ENCODE peak calls at places on chromosomes 16 and 17, in ten cellular contexts. J, M, A, I, Y, Q, L, B, T and N are unnamed samples.

GRCh38 chr17:56708220-56708567 is 114.7 kb downstream of the NOG start:
- DNase-seq in J (no peak), M (no peak), A (no peak), I (no peak), Y (no peak), Q (peak), L (no peak), B (no peak), T (no peak), N (no peak)

GRCh38 chr17:35846055-35846809 is 22.5 kb downstream of the HEATR9 start:
- DNase-seq in J (no peak), M (no peak), A (no peak), I (no peak), Y (no peak), Q (peak), L (peak), B (no peak), T (no peak), N (no peak)

GRCh38 chr17:68657166-68657940 is 56.2 kb upstream of the FAM20A start:
- DNase-seq in J (no peak), M (no peak), A (no peak), I (no peak), Y (no peak), Q (no peak), L (no peak), B (no peak), T (no peak), N (no peak)

GRCh38 chr16:64983983-64984382 is 137.9 kb downstream of the CDH11 start:
- DNase-seq in J (no peak), M (peak), A (no peak), I (peak), Y (no peak), Q (peak), L (peak), B (peak), T (peak), N (peak)

GRCh38 chr17:57666198-57666870 is 78.8 kb downstream of the CCDC182 start:
- DNase-seq in J (no peak), M (peak), A (peak), I (no peak), Y (no peak), Q (no peak), L (no peak), B (no peak), T (peak), N (no peak)

GRCh38 chr16:86824751-86825310 is 246.5 kb downstream of the FOXL1 start:
- DNase-seq in J (no peak), M (peak), A (no peak), I (no peak), Y (no peak), Q (no peak), L (peak), B (no peak), T (no peak), N (no peak)

GRCh38 chr16:14303654-14304394 is 232.7 kb downstream of the MRTFB start:
- DNase-seq in J (no peak), M (peak), A (no peak), I (no peak), Y (no peak), Q (no peak), L (peak), B (no peak), T (no peak), N (no peak)

GRCh38 chr17:82492647-82493516 is 26.6 kb upstream of the FOXK2 start:
- DNase-seq in J (no peak), M (no peak), A (no peak), I (no peak), Y (no peak), Q (peak), L (peak), B (no peak), T (no peak), N (no peak)

GRCh38 chr17:72249441-72249840 is 128.6 kb downstream of the SOX9 start:
- DNase-seq in J (no peak), M (no peak), A (no peak), I (no peak), Y (no peak), Q (no peak), L (no peak), B (no peak), T (no peak), N (no peak)

DNA sequence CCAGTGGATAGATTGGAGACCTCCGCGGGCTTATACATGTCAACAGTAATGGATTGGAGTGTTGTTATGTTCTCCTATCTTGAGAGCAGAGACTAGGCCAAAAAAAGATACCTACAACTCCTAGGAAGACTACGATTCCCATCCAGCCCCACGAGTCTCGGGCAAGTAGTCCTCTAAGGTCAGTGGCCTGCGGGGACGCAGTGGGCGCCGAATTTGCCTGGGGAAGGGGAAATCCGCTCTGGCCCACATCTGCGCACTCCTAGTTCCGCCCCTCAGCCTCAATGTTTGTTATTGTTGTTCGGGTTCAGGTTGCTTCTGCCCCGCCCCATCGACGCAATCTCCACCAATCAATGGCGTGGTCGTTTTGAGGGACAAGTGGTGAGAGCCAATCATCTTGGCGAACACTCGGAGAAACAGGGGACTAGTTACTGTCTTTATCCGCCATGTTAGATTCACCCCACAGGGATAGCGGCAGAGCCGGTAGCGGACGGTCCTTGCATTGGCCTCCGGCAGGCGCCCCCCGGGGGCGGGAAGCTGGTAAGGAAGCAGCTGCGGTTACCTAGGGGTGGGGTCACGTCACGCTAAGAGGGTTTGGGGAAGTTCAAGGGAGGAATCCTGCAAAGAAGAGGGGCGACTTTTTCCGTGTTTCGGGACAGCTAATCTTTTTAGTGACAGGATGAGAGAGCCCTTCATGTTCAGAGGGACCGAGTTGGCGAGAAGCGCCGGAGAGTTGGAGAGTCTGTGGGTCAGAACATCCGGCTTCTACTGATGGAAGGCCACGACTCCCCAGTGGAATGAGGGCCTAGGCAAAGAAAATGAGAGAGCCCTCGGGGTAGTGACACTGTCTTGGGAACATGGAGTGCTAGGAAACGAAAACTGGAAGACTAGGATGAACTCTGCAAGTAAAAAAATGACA is at the start of gene NBR1:
- DNase-seq in J (peak), M (peak), A (peak), I (peak), Y (peak), Q (peak), L (peak), B (peak), T (peak), N (peak)
- TF ChIP-seq CTCF in J (no peak), M (peak), A (peak), I (peak), Y (peak), Q (no peak), L (peak), B (peak), T (peak), N (no peak)

GRCh38 chr16:88383401-88384221 is 852 bp downstream of the ZNF469 start:
- DNase-seq in J (no peak), M (no peak), A (peak), I (peak), Y (peak), Q (peak), L (peak), B (peak), T (peak), N (peak)
- TF ChIP-seq CTCF in J (peak), M (peak), A (peak), I (peak), Y (peak), Q (peak), L (peak), B (peak), T (peak), N (no peak)

DNA sequence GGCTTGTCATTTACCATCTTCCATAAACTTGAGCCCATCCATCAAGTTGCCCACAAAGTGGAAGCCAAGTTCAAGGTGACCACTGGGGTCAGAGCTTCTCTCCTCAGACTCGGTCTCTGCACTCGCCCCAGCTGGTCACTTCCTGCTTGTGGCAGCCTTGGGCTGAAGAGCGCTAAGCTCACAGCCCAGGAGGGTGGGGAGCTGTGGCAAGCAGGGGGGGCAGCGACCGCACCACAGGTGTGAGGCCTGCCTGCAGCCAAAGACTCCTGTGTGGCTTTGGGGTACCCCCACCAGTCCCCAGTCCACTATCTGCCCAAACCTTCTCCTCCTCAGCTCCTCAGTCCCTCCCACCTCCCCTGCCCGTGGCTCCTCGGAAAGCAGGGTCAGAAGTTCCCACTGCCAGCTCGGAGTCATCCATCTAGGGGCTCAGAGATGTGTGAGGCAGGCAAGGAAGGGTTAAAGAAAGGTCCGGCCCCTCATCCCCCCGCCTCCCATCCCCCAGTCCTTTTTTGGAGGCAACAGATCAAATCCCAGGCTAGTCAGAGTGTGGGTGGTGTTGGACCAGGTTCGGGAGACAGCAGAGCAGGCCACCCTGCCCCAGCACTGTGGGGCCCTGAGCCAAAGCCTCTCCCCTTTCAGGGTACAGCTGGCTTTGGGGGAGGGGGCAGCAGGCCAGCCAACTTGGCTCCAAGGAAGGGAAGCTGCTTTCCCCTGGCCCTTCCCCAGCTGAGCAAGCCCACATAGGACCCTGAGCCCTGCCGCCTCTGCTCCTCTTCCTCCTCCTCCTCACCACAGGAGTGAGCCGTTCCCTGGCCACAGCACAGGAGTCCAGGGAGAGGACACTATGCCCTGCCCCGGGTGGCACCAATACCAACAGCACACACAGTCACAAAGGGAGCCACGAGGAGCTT is 3.2 kb downstream of the CSF3 start:
- DNase-seq in J (no peak), M (peak), A (no peak), I (no peak), Y (no peak), Q (peak), L (no peak), B (peak), T (peak), N (no peak)
- TF ChIP-seq CTCF in J (no peak), M (no peak), A (no peak), I (no peak), Y (no peak), Q (no peak), L (no peak), B (no peak), T (no peak), N (no peak)

DNA sequence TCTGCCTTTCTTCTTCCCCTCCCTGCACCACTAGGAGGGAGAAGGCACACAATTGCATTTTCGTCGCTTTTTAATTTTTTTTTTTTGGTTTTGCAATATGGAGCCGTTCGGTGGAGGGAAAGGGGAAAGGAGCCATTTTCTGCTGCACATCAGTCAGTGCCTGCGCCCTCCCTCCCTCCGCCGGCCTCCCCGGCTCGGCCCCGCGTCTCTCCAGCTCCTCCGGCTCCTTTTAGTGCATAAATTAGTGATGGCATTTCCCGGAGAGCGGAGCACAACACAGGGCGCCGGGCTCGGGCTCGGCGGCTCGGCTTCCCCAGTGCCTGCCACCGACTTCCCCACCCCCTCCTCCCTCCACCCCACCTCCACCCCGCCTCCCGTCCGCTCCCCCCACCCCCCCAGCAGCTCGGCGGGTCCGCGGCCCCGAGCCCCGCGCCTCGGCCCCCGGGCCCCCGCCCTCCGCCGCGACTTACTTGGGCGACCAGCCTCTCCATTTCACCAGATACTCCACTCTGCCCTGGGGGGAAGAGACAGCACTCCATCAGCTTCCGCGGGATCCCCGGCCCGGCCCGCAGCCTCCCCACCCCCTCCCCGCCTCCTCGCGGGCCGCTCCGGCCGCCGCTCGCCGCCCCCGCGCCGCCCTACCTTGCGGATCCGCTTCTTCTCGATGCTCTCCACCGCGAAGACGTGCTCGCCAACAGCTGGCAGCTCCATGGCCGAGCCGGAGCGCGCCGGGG is 532 bp downstream of the CBX4 start:
- DNase-seq in J (peak), M (peak), A (peak), I (peak), Y (peak), Q (peak), L (peak), B (peak), T (peak), N (peak)
- TF ChIP-seq CTCF in J (no peak), M (no peak), A (peak), I (no peak), Y (no peak), Q (peak), L (no peak), B (no peak), T (no peak), N (no peak)

DNA sequence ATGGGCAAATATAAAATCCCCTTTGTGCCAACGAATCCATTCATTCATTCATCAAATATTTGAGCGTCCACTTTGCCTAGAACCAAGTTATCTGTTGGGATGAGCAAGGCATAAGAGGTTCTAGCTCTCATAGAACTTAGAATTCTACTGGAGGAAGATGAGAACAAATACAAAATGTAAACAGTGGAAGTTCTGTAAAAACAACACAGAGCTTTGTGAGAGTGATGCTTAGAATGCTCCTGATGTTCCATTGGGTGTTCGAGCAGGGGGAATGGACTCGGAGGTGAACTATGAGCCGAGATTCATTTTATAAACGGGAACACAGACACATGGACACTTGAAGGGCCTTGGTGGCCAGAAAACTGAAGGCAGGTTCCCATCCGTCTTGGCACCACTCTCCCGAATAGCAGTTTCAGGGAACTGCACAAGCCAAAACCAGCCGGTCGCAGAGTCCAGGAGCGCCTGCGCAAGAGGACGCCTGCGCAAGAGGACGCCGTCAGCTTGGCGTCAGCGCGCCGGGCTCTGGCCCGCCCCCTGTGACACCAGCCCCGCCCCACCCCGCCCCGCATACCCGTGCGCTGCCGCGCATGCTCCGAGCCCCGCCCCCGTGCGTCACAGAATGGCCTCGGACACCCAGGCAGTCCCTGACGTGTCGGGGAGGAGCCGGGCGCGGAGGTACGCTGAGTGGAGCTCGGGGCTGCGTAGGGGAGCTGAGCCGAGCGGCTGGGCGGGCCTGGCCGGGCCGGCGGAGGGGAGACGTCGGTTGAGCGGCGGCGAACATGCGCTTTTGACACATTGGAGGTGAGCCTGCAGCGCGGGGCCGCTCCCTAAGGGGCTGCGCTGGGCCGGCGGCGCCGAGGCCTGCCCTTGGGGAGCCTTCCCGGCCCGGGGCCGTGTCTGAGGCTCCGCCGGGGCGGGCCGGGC is at the start of gene NDEL1:
- DNase-seq in J (peak), M (peak), A (peak), I (peak), Y (peak), Q (peak), L (peak), B (peak), T (peak), N (peak)
- TF ChIP-seq CTCF in J (no peak), M (no peak), A (no peak), I (no peak), Y (no peak), Q (no peak), L (no peak), B (no peak), T (no peak), N (no peak)

GRCh38 chr17:61005358-61005757 is 327.7 kb downstream of the BCAS3 start:
- DNase-seq in J (no peak), M (no peak), A (no peak), I (no peak), Y (no peak), Q (no peak), L (peak), B (peak), T (no peak), N (no peak)

GRCh38 chr17:61002316-61002736 is 324.7 kb downstream of the BCAS3 start:
- DNase-seq in J (no peak), M (no peak), A (no peak), I (no peak), Y (no peak), Q (peak), L (peak), B (no peak), T (no peak), N (no peak)

DNA sequence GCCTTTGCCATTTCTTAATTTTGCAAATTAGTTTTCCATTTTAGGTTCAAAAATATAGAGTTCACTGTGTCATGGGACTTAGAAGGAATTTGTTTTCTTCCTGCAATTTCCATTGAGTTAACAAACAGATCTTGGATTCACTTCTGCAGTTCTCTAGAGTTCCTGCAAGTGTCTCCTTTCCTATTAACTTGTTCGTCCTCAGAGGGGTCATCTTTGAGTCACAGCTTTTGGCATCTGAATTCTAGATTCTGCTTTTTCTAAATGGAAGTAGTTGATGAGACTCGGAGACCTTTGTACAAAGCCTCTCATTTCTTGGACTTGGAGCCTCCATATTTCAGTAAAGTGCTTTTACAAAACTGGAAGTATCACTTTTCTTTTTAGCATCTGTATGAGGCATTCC is 323.3 kb downstream of the BCAS3 start:
- DNase-seq in J (no peak), M (no peak), A (no peak), I (no peak), Y (no peak), Q (peak), L (peak), B (no peak), T (no peak), N (no peak)
- TF ChIP-seq CTCF in J (no peak), M (peak), A (peak), I (peak), Y (no peak), Q (peak), L (peak), B (peak), T (peak), N (no peak)

GRCh38 chr16:4957720-4958509 is at the start of gene SEC14L5:
- DNase-seq in J (peak), M (peak), A (peak), I (peak), Y (peak), Q (peak), L (peak), B (peak), T (peak), N (peak)
- TF ChIP-seq CTCF in J (peak), M (no peak), A (no peak), I (no peak), Y (no peak), Q (no peak), L (no peak), B (no peak), T (peak), N (no peak)

GRCh38 chr16:2882460-2883026 is 472 bp upstream of the FLYWCH2 start:
- DNase-seq in J (peak), M (peak), A (peak), I (peak), Y (peak), Q (peak), L (peak), B (peak), T (peak), N (peak)

GRCh38 chr16:2884041-2884451 is 1.0 kb downstream of the FLYWCH2 start:
- DNase-seq in J (no peak), M (no peak), A (no peak), I (no peak), Y (no peak), Q (no peak), L (peak), B (no peak), T (no peak), N (no peak)

GRCh38 chr16:2879854-2880508 is 3.0 kb upstream of the FLYWCH2 start:
- DNase-seq in J (no peak), M (no peak), A (no peak), I (no peak), Y (no peak), Q (no peak), L (no peak), B (no peak), T (no peak), N (no peak)

GRCh38 chr16:2883027-2883846 is at the start of gene FLYWCH2:
- DNase-seq in J (peak), M (peak), A (peak), I (peak), Y (peak), Q (peak), L (peak), B (peak), T (peak), N (peak)
- TF ChIP-seq CTCF in J (peak), M (peak), A (peak), I (peak), Y (peak), Q (no peak), L (no peak), B (peak), T (peak), N (peak)

GRCh38 chr16:68707341-68708152 is 29.5 kb upstream of the CDH1 start:
- DNase-seq in J (peak), M (peak), A (peak), I (peak), Y (no peak), Q (no peak), L (peak), B (peak), T (no peak), N (peak)
- TF ChIP-seq CTCF in J (peak), M (peak), A (no peak), I (peak), Y (peak), Q (peak), L (peak), B (no peak), T (peak), N (no peak)